ENCODE peak calls at places on chromosomes 4 and X, in nine cellular contexts. B is cardiac muscle cell, S is astrocyte, R is AG09309, X is foreskin fibroblast, G is Calu3, E is neural crest cell, N is H1, F is RWPE2. Q is an unnamed sample.

GRCh38 chr4:142960867-142961644 is 115.0 kb upstream of the INPP4B start:
- DNase-seq in B (peak; percentile 18), F (no peak), N (no peak), R (no peak), X (no peak), G (no peak), S (no peak), E (no peak), Q (no peak)

GRCh38 chrX:137567474-137568232 is 1.7 kb downstream of the ZIC3 start:
- DNase-seq in N (no peak), R (no peak), F (no peak), X (no peak), G (no peak), S (no peak), E (no peak), B (no peak), Q (no peak)

GRCh38 chr4:118279920-118280432 is 72.8 kb downstream of the PRSS12 start:
- DNase-seq in G (no peak), S (no peak), E (no peak), F (no peak), X (peak; percentile 27), R (no peak), B (no peak), N (no peak), Q (no peak)

GRCh38 chr4:130760246-130760645 is 1664.3 kb downstream of the C4orf33 start:
- DNase-seq in X (peak; percentile 0), E (no peak), B (no peak), F (no peak), N (no peak), R (no peak), G (no peak), S (no peak), Q (no peak)

GRCh38 chr4:7905461-7905915 is 34.2 kb downstream of the AFAP1 start:
- DNase-seq in B (no peak), E (no peak), N (peak; percentile 33), F (no peak), X (peak; percentile 63), S (peak; percentile 69), R (peak; percentile 55), G (no peak), Q (no peak)

GRCh38 chr4:95129708-95130343 is 372.1 kb downstream of the BMPR1B start:
- DNase-seq in N (no peak), S (peak; percentile 99), X (peak; percentile 98), R (peak; percentile 99), G (peak; percentile 59), E (no peak), F (no peak), B (no peak), Q (no peak)

GRCh38 chrX:11566158-11566557 is 99.6 kb downstream of the ARHGAP6 start:
- DNase-seq in G (no peak), X (no peak), S (no peak), F (no peak), R (no peak), E (no peak), N (no peak), B (no peak), Q (no peak)

GRCh38 chrX:53266914-53267313 is 14.5 kb downstream of the IQSEC2 start:
- DNase-seq in B (no peak), E (no peak), S (no peak), N (no peak), R (no peak), X (no peak), G (no peak), F (no peak), Q (no peak)

GRCh38 chr4:38177792-38178665 is 217.8 kb downstream of the PTTG2 start:
- DNase-seq in F (no peak), N (no peak), R (no peak), X (peak; percentile 26), S (no peak), E (no peak), B (no peak), G (no peak), Q (peak; percentile 29)

GRCh38 chr4:38179690-38180299 is 219.6 kb downstream of the PTTG2 start:
- DNase-seq in N (peak; percentile 86), F (no peak), R (no peak), X (peak; percentile 83), G (peak; percentile 73), E (peak; percentile 73), B (peak; percentile 76), S (peak; percentile 80), Q (peak; percentile 57)

GRCh38 chr4:38178666-38178995 is 218.4 kb downstream of the PTTG2 start:
- DNase-seq in S (no peak), R (no peak), F (no peak), X (no peak), E (no peak), N (no peak), B (no peak), G (no peak), Q (no peak)

GRCh38 chr4:38182334-38182998 is 222.3 kb downstream of the PTTG2 start:
- DNase-seq in S (no peak), R (no peak), B (no peak), X (no peak), G (no peak), F (no peak), N (no peak), E (no peak), Q (no peak)

DNA sequence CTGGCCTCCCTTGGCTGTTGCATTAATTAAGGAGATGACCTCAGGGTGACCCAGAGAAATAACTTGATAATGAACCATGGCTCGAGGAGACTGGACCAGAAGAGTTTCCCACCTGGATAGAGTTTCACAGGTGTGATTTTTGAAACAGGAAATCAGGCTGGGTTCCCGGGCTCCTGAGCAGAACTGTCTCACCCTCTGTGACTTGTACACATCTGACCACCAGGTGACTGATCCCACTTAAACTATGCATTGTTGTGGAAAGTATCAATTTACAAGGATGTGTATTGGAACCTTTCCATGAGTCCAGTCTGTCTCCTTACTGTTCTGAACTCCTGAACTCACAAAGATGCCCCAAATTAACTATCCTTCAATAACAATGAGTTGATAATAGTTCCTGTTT is 220.3 kb downstream of the PTTG2 start:
- DNase-seq in E (no peak), F (no peak), B (no peak), G (peak; percentile 19), S (no peak), X (peak; percentile 16), N (no peak), R (no peak), Q (no peak)
- TF ChIP-seq CTCF in E (no peak), F (no peak), B (no peak), G (no peak), S (no peak), X (no peak), N (no peak), R (no peak), Q (no peak)

GRCh38 chr4:3442959-3443749 is 1.4 kb downstream of the HGFAC start:
- DNase-seq in R (no peak), N (peak; percentile 93), S (no peak), G (peak; percentile 66), F (no peak), B (peak; percentile 58), X (peak; percentile 61), E (peak; percentile 61), Q (peak; percentile 77)
- TF ChIP-seq CTCF in R (peak; percentile 90), N (peak; percentile 97), S (peak; percentile 57), G (peak; percentile 86), F (peak; percentile 96), B (peak; percentile 92), X (peak; percentile 91), E (peak; percentile 95), Q (peak; percentile 99)

GRCh38 chr4:114782842-114783595 is 184.4 kb downstream of the UGT8 start:
- DNase-seq in R (no peak), S (peak; percentile 14), N (no peak), B (peak; percentile 2), X (no peak), F (no peak), G (no peak), E (no peak), Q (no peak)

GRCh38 chr4:114785570-114785969 is 187.0 kb downstream of the UGT8 start:
- DNase-seq in E (no peak), X (no peak), G (no peak), F (no peak), S (no peak), R (no peak), B (no peak), N (no peak), Q (no peak)

GRCh38 chr4:114780205-114780604 is 181.6 kb downstream of the UGT8 start:
- DNase-seq in F (no peak), E (no peak), S (peak; percentile 19), N (no peak), B (peak; percentile 49), R (no peak), G (peak; percentile 24), X (peak; percentile 35), Q (no peak)
- TF ChIP-seq CTCF in F (peak; percentile 48), E (peak; percentile 73), S (peak; percentile 61), N (peak; percentile 60), B (peak; percentile 10), R (no peak), G (peak; percentile 33), X (no peak), Q (no peak)

GRCh38 chrX:38221391-38221929 is 789 bp upstream of the SRPX start:
- DNase-seq in G (no peak), S (no peak), B (no peak), F (no peak), N (no peak), R (no peak), E (no peak), X (peak; percentile 50), Q (no peak)

GRCh38 chrX:38224160-38224559 is 3.5 kb upstream of the SRPX start:
- DNase-seq in F (no peak), S (no peak), N (no peak), X (no peak), G (no peak), R (no peak), E (no peak), B (no peak), Q (no peak)

GRCh38 chrX:38216642-38217041 is 4.0 kb downstream of the SRPX start:
- DNase-seq in S (peak; percentile 41), F (no peak), X (no peak), N (no peak), B (no peak), G (no peak), R (no peak), E (no peak), Q (no peak)

GRCh38 chrX:38220936-38221386 is 290 bp upstream of the SRPX start:
- DNase-seq in G (no peak), X (no peak), B (no peak), R (no peak), E (no peak), S (peak; percentile 29), N (no peak), F (no peak), Q (no peak)

DNA sequence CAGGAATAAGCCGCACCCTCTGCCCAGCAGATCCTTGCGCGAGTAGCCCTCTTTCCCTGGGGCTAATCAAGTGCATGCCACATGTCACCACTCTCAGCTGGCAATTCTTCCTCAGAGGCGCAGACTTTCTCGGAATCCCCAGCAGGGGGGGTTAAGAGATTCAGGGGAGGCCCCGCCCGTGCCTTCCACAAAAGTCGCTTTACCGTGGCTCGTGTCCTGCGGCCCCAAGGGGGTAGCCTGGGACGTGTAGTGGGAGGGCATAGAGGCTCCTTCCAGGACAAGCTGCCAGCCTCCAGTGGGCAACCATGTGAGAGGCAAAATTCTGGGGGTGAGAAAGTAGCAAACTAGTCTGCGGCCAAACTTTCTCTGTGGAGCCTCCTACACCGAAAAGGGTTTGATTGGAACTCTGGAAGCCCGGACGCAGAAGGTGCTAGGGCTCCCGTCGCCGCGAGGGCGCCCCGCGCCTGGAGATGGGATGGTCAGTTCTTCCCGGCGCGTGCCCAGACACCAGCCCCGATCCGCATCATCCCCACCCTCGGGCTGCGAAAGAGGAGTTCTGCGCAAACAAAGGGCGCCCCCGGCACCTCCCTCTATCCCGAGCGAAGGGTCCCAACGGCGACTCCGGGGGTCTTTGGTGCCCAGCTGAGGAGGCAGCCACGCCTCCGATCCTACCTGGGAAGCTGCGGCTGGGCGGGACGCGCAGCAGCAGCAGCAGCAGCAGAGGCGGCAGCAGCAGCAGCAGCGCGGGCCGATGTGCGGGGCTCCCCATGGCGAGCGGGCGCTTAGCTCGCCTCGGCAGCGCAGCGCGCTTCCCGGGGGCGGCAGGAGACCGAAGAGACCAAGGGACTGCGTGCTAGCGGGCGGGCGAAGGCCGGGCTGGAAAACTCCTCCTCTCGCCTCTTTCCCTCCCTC is at the start of gene SRPX:
- DNase-seq in B (peak; percentile 65), S (peak; percentile 34), F (no peak), E (peak; percentile 21), R (no peak), X (peak; percentile 86), G (peak; percentile 64), N (peak; percentile 54), Q (no peak)
- TF ChIP-seq CTCF in B (peak; percentile 36), S (peak; percentile 23), F (peak; percentile 26), E (peak; percentile 49), R (peak; percentile 49), X (peak; percentile 32), G (peak; percentile 39), N (no peak), Q (no peak)